ENCODE peak calls at places on chromosome 1, in six cellular contexts. Z is dorsolateral prefrontal cortex; W is progenitor cell of endocrine pancreas; B is T-helper 9 cell; Y is central memory CD4-positive, alpha-beta T cell; A is WTC11. N is an unnamed sample.

GRCh38 chr1:66468712-66469111 is 65.2 kb upstream of the SGIP1 start:
- DNase-seq in Z (no peak), B (no peak), Y (no peak), A (no peak), W (no peak), N (no peak)

GRCh38 chr1:33443067-33443704 is 12.3 kb upstream of the PHC2 start:
- DNase-seq in A (no peak), B (no peak), W (no peak), Y (no peak), Z (no peak), N (peak; percentile 80)

GRCh38 chr1:108892356-108893140 is 15.8 kb downstream of the GPSM2 start:
- DNase-seq in W (no peak), Z (no peak), A (no peak), B (no peak), Y (no peak), N (no peak)

GRCh38 chr1:219347843-219348475 is 174.3 kb downstream of the LYPLAL1 start:
- DNase-seq in W (no peak), Y (no peak), A (no peak), Z (no peak), B (no peak), N (no peak)

GRCh38 chr1:10001016-10001665 is 4.1 kb downstream of the RBP7 start:
- DNase-seq in Z (peak; percentile 66), W (no peak), A (no peak), Y (no peak), B (no peak), N (no peak)

GRCh38 chr1:46043491-46044017 is 88.9 kb downstream of the PIK3R3 start:
- DNase-seq in W (no peak), Y (no peak), Z (no peak), A (peak; percentile 41), B (no peak), N (no peak)

GRCh38 chr1:19260211-19261138 is 8.9 kb downstream of the MRTO4 start:
- DNase-seq in Z (no peak), A (no peak), W (no peak), Y (no peak), B (no peak), N (peak; percentile 89)

GRCh38 chr1:11833900-11834299 is 13.7 kb downstream of the NPPA start:
- DNase-seq in A (no peak), W (no peak), Z (no peak), Y (no peak), B (no peak), N (no peak)

GRCh38 chr1:218735436-218735835 is 390.3 kb downstream of the TGFB2 start:
- DNase-seq in Z (no peak), A (no peak), Y (no peak), W (no peak), B (no peak), N (peak; percentile 99)

GRCh38 chr1:185075476-185075875 is 30.1 kb downstream of the RNF2 start:
- DNase-seq in Y (no peak), A (no peak), B (no peak), Z (no peak), W (no peak), N (no peak)

GRCh38 chr1:22416555-22417454 is 34.8 kb upstream of the ZBTB40 start:
- DNase-seq in Z (peak; percentile 67), B (peak; percentile 62), Y (peak; percentile 45), A (peak; percentile 90), W (peak; percentile 85), N (peak; percentile 64)

GRCh38 chr1:60589046-60589748 is 493.2 kb upstream of the NFIA start:
- DNase-seq in W (no peak), A (no peak), B (no peak), Y (no peak), Z (no peak), N (no peak)

GRCh38 chr1:234001817-234002216 is 97.3 kb downstream of the SLC35F3 start:
- DNase-seq in A (no peak), W (no peak), Z (no peak), B (no peak), Y (no peak), N (no peak)

GRCh38 chr1:184843732-184844495 is 89.3 kb upstream of the EDEM3 start:
- DNase-seq in Z (no peak), Y (peak; percentile 60), A (no peak), W (no peak), B (peak; percentile 65), N (peak; percentile 41)

GRCh38 chr1:204293605-204294365 is 65.9 kb downstream of the PLEKHA6 start:
- DNase-seq in A (no peak), Z (no peak), Y (no peak), B (no peak), W (no peak), N (peak; percentile 49)

GRCh38 chr1:112807117-112807516 is 92.0 kb upstream of the PPM1J start:
- DNase-seq in B (no peak), Z (no peak), Y (no peak), W (no peak), A (peak; percentile 40), N (no peak)

GRCh38 chr1:116724765-116725375 is 29.4 kb upstream of the CD2 start:
- DNase-seq in B (peak; percentile 76), A (peak; percentile 74), Z (peak; percentile 40), W (peak; percentile 40), Y (peak; percentile 68), N (peak; percentile 40)

GRCh38 chr1:176512966-176513365 is 50.0 kb downstream of the PAPPA2 start:
- DNase-seq in A (no peak), Z (no peak), B (no peak), W (no peak), Y (no peak), N (no peak)

GRCh38 chr1:179883739-179884138 is 1.7 kb downstream of the TOR1AIP1 start:
- DNase-seq in Y (peak; percentile 73), W (no peak), Z (no peak), B (peak; percentile 49), A (no peak), N (no peak)

GRCh38 chr1:17140279-17140678 is 21.0 kb upstream of the PADI2 start:
- DNase-seq in Y (no peak), A (no peak), Z (no peak), W (no peak), B (no peak), N (no peak)